ENCODE peak calls at places on chromosome 15, in ten cellular contexts. P, A, L, B, T, M, E, J, X and W are unnamed samples.

GRCh38 chr15:39041979-39042485 is 477.4 kb upstream of the RASGRP1 start:
- DNase-seq in P (no peak), A (no peak), L (no peak), B (no peak), T (no peak), M (no peak), E (no peak), J (no peak), X (no peak), W (no peak)

GRCh38 chr15:88258021-88258641 is 1.6 kb upstream of the NTRK3 start:
- DNase-seq in P (no peak), A (peak), L (no peak), B (no peak), T (no peak), M (peak), E (peak), J (peak), X (no peak), W (no peak)

GRCh38 chr15:42364529-42364928 is 5.2 kb downstream of the CAPN3 start:
- DNase-seq in P (no peak), A (peak), L (no peak), B (no peak), T (no peak), M (peak), E (no peak), J (no peak), X (no peak), W (no peak)

GRCh38 chr15:74869726-74870407 is 3.3 kb downstream of the SCAMP2 start:
- DNase-seq in P (peak), A (no peak), L (peak), B (no peak), T (peak), M (peak), E (peak), J (no peak), X (peak), W (peak)

GRCh38 chr15:48389701-48390143 is 58.5 kb downstream of the DUT start:
- DNase-seq in P (no peak), A (no peak), L (no peak), B (no peak), T (no peak), M (no peak), E (no peak), J (no peak), X (peak), W (no peak)

GRCh38 chr15:68558318-68559305 is 20.2 kb upstream of the CORO2B start:
- DNase-seq in P (no peak), A (no peak), L (no peak), B (no peak), T (no peak), M (no peak), E (no peak), J (peak), X (no peak), W (no peak)

GRCh38 chr15:66035901-66036300 is 166.6 kb downstream of the RAB11A start:
- DNase-seq in P (no peak), A (no peak), L (no peak), B (no peak), T (no peak), M (no peak), E (no peak), J (no peak), X (no peak), W (no peak)

GRCh38 chr15:29233566-29233965 is 36.1 kb downstream of the NSMCE3 start:
- DNase-seq in P (no peak), A (no peak), L (no peak), B (no peak), T (no peak), M (no peak), E (no peak), J (no peak), X (peak), W (no peak)

GRCh38 chr15:48358229-48358641 is 27.0 kb downstream of the DUT start:
- DNase-seq in P (no peak), A (no peak), L (no peak), B (no peak), T (no peak), M (no peak), E (no peak), J (peak), X (peak), W (no peak)

GRCh38 chr15:45448516-45448915 is 70.2 kb upstream of the GATM start:
- DNase-seq in P (no peak), A (no peak), L (no peak), B (no peak), T (no peak), M (no peak), E (no peak), J (no peak), X (peak), W (no peak)

GRCh38 chr15:27770086-27770607 is 329.0 kb downstream of the OCA2 start:
- DNase-seq in P (no peak), A (no peak), L (no peak), B (no peak), T (no peak), M (no peak), E (no peak), J (no peak), X (no peak), W (no peak)

GRCh38 chr15:42141795-42142667 is 14.4 kb downstream of the PLA2G4F start:
- DNase-seq in P (no peak), A (no peak), L (no peak), B (no peak), T (no peak), M (peak), E (peak), J (no peak), X (no peak), W (no peak)

GRCh38 chr15:41917767-41918430 is 24.0 kb upstream of the SPTBN5 start:
- DNase-seq in P (no peak), A (no peak), L (no peak), B (no peak), T (peak), M (no peak), E (peak), J (no peak), X (peak), W (no peak)

GRCh38 chr15:31439328-31439727 is 112.7 kb downstream of the KLF13 start:
- DNase-seq in P (no peak), A (peak), L (no peak), B (no peak), T (no peak), M (no peak), E (no peak), J (peak), X (no peak), W (no peak)

GRCh38 chr15:23504003-23504402 is 57.0 kb upstream of the GOLGA6L2 start:
- DNase-seq in P (no peak), A (no peak), L (no peak), B (no peak), T (no peak), M (no peak), E (no peak), J (no peak), X (no peak), W (no peak)

GRCh38 chr15:82660378-82660777 is 13.2 kb upstream of the CPEB1 start:
- DNase-seq in P (no peak), A (no peak), L (no peak), B (no peak), T (no peak), M (no peak), E (no peak), J (no peak), X (no peak), W (no peak)

GRCh38 chr15:67080900-67081431 is 15.6 kb downstream of the SMAD3 start:
- DNase-seq in P (peak), A (peak), L (peak), B (no peak), T (no peak), M (peak), E (no peak), J (no peak), X (peak), W (no peak)

GRCh38 chr15:38066612-38067011 is 132.2 kb downstream of the TMCO5A start:
- DNase-seq in P (no peak), A (no peak), L (no peak), B (no peak), T (no peak), M (no peak), E (no peak), J (no peak), X (no peak), W (no peak)

GRCh38 chr15:99153026-99153535 is 48.2 kb downstream of the SYNM start:
- DNase-seq in P (no peak), A (no peak), L (no peak), B (no peak), T (no peak), M (no peak), E (no peak), J (no peak), X (no peak), W (no peak)

GRCh38 chr15:49466119-49466518 is 43.1 kb downstream of the FGF7 start:
- DNase-seq in P (no peak), A (no peak), L (no peak), B (no peak), T (no peak), M (no peak), E (no peak), J (no peak), X (no peak), W (no peak)

GRCh38 chr15:96117275-96117674 is 213.2 kb upstream of the NR2F2 start:
- DNase-seq in P (no peak), A (no peak), L (no peak), B (no peak), T (no peak), M (no peak), E (no peak), J (no peak), X (no peak), W (no peak)

GRCh38 chr15:25901841-25902610 is 38.9 kb upstream of the ATP10A start:
- DNase-seq in P (no peak), A (no peak), L (no peak), B (no peak), T (no peak), M (peak), E (no peak), J (no peak), X (no peak), W (no peak)

GRCh38 chr15:34085746-34086145 is 15.9 kb downstream of the EMC7 start:
- DNase-seq in P (no peak), A (no peak), L (no peak), B (peak), T (no peak), M (no peak), E (no peak), J (no peak), X (peak), W (no peak)

DNA sequence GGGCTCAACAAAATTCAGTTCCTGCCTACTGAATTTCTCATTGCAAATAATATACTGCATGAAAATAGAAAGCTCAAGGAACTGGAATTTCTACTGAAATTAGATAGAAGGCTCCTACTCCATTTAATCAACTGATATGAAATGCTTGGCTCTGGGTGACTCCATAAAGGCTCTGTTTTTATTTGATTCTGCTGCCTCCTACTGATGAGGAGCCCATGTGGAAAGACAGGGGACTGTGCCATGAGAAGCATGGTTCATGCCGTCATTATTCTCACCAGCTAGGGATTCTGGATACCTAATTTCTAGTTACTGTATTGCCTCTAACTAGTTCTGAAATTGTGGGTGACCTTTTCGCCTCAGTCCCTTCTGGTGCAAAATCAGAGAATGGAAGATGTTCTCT is 366.2 kb upstream of the DPH6 start:
- DNase-seq in P (no peak), A (no peak), L (no peak), B (no peak), T (no peak), M (no peak), E (no peak), J (no peak), X (peak), W (no peak)
- TF ChIP-seq CTCF in P (peak), A (peak), L (no peak), B (peak), T (peak), M (peak), E (no peak), J (peak), X (no peak), W (peak)

DNA sequence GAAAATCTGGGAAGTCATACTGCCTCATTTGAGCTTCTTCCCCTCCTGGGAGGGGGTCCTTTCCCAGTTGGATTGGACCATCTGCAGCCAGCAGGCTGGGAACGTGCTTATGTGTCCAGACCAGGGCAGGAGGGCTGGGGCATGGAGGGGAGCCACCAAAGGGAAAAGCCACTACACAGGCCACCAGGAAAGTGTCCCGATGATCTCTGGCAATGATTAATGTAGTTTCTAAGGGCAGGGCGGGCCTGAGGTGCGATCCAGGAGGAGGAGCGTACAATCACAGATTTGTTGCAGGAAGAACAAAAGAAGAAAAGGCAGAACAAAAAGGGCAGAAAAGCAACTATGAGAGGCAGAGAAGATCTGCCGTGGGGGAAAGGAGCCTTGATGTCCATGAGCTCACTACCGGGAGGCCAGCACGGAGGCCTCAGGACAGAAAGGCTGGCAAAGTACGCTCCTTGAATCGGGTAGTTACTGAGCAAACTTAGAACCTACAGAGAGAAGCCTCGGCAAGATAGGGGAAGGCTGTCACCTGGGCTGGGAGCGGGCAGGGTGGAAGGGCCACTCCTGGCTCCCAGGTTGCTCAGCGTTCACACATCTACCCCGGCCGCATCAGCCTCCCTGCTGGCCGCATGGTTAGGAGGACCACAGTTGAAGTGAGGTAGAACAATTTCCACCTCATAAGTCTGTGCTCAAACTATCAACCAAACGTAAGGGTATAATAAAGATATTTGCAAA is 79.5 kb upstream of the PCSK6 start:
- DNase-seq in P (no peak), A (no peak), L (no peak), B (no peak), T (no peak), M (no peak), E (no peak), J (no peak), X (no peak), W (no peak)
- H3K27ac ChIP-seq in P (no peak), A (no peak), L (no peak), B (no peak), T (no peak), M (no peak), E (no peak), J (no peak), X (no peak), W (no peak)

GRCh38 chr15:62534996-62535395 is 369.9 kb upstream of the C2CD4B start:
- DNase-seq in P (no peak), A (no peak), L (no peak), B (no peak), T (no peak), M (no peak), E (no peak), J (no peak), X (no peak), W (no peak)
- H3K4me3 ChIP-seq in P (no peak), A (no peak), L (no peak), B (no peak), T (no peak), M (no peak), E (no peak), J (no peak), X (no peak), W (no peak)

GRCh38 chr15:69861331-69862171 is 236.2 kb downstream of the TLE3 start:
- DNase-seq in P (no peak), A (peak), L (no peak), B (no peak), T (no peak), M (no peak), E (no peak), J (peak), X (peak), W (no peak)
- TF ChIP-seq CTCF in P (no peak), A (no peak), L (no peak), B (no peak), T (no peak), M (no peak), E (no peak), J (no peak), X (no peak), W (no peak)